ENCODE peak calls at places on chromosomes 3 and 15, in ten cellular contexts. One of them, this sample, is unnamed.

GRCh38 chr3:52934626-52935530 is 37.5 kb upstream of the STIMATE start:
- DNase-seq in fibroblast of the conjunctiva: peak
- DNase-seq in germinal center: peak
- DNase-seq in midbrain: peak
- DNase-seq in A549: peak
- DNase-seq in lower lobe of right lung: no peak
- DNase-seq in adrenal gland: peak
- DNase-seq in activated naive CD4-positive, alpha-beta T cell treated with anti-CD3 and anti-CD28 coated beads for 36 hours: peak
- DNase-seq in neural crest cell: peak
- DNase-seq in brain microvascular endothelial cell: peak
- DNase-seq in this sample: peak

GRCh38 chr3:129005526-129006303 is 4.6 kb downstream of the EFCC1 start:
- DNase-seq in brain microvascular endothelial cell: no peak
- DNase-seq in adrenal gland: no peak
- DNase-seq in neural crest cell: no peak
- DNase-seq in A549: no peak
- DNase-seq in activated naive CD4-positive, alpha-beta T cell treated with anti-CD3 and anti-CD28 coated beads for 36 hours: no peak
- DNase-seq in germinal center: no peak
- DNase-seq in midbrain: no peak
- DNase-seq in lower lobe of right lung: peak
- DNase-seq in fibroblast of the conjunctiva: no peak
- DNase-seq in this sample: no peak

GRCh38 chr3:58492385-58492970 is 582 bp downstream of the KCTD6 start:
- DNase-seq in activated naive CD4-positive, alpha-beta T cell treated with anti-CD3 and anti-CD28 coated beads for 36 hours: peak
- DNase-seq in lower lobe of right lung: no peak
- DNase-seq in A549: no peak
- DNase-seq in germinal center: peak
- DNase-seq in midbrain: no peak
- DNase-seq in neural crest cell: no peak
- DNase-seq in brain microvascular endothelial cell: no peak
- DNase-seq in adrenal gland: no peak
- DNase-seq in fibroblast of the conjunctiva: no peak
- DNase-seq in this sample: peak

GRCh38 chr3:69203631-69204314 is 81.4 kb upstream of the LMOD3 start:
- DNase-seq in germinal center: no peak
- DNase-seq in A549: no peak
- DNase-seq in neural crest cell: no peak
- DNase-seq in brain microvascular endothelial cell: no peak
- DNase-seq in activated naive CD4-positive, alpha-beta T cell treated with anti-CD3 and anti-CD28 coated beads for 36 hours: no peak
- DNase-seq in midbrain: peak
- DNase-seq in adrenal gland: no peak
- DNase-seq in lower lobe of right lung: no peak
- DNase-seq in fibroblast of the conjunctiva: no peak
- DNase-seq in this sample: no peak

GRCh38 chr3:122927726-122928125 is 99.8 kb downstream of the SEMA5B start:
- DNase-seq in A549: no peak
- DNase-seq in adrenal gland: no peak
- DNase-seq in fibroblast of the conjunctiva: no peak
- DNase-seq in activated naive CD4-positive, alpha-beta T cell treated with anti-CD3 and anti-CD28 coated beads for 36 hours: no peak
- DNase-seq in brain microvascular endothelial cell: no peak
- DNase-seq in midbrain: no peak
- DNase-seq in neural crest cell: no peak
- DNase-seq in lower lobe of right lung: no peak
- DNase-seq in germinal center: no peak
- DNase-seq in this sample: no peak

GRCh38 chr3:136366289-136366688 is 116.1 kb downstream of the PCCB start:
- DNase-seq in neural crest cell: no peak
- DNase-seq in lower lobe of right lung: no peak
- DNase-seq in brain microvascular endothelial cell: no peak
- DNase-seq in midbrain: no peak
- DNase-seq in germinal center: no peak
- DNase-seq in activated naive CD4-positive, alpha-beta T cell treated with anti-CD3 and anti-CD28 coated beads for 36 hours: no peak
- DNase-seq in adrenal gland: no peak
- DNase-seq in A549: no peak
- DNase-seq in fibroblast of the conjunctiva: no peak
- DNase-seq in this sample: no peak

GRCh38 chr15:42507514-42507913 is 12.1 kb downstream of the SNAP23 start:
- DNase-seq in A549: no peak
- DNase-seq in fibroblast of the conjunctiva: no peak
- DNase-seq in germinal center: no peak
- DNase-seq in brain microvascular endothelial cell: no peak
- DNase-seq in adrenal gland: no peak
- DNase-seq in neural crest cell: no peak
- DNase-seq in lower lobe of right lung: no peak
- DNase-seq in midbrain: no peak
- DNase-seq in activated naive CD4-positive, alpha-beta T cell treated with anti-CD3 and anti-CD28 coated beads for 36 hours: no peak
- DNase-seq in this sample: no peak

GRCh38 chr15:78360426-78360825 is 20.3 kb downstream of the CRABP1 start:
- DNase-seq in lower lobe of right lung: no peak
- DNase-seq in activated naive CD4-positive, alpha-beta T cell treated with anti-CD3 and anti-CD28 coated beads for 36 hours: no peak
- DNase-seq in midbrain: no peak
- DNase-seq in adrenal gland: no peak
- DNase-seq in germinal center: no peak
- DNase-seq in fibroblast of the conjunctiva: peak
- DNase-seq in brain microvascular endothelial cell: no peak
- DNase-seq in A549: no peak
- DNase-seq in neural crest cell: no peak
- DNase-seq in this sample: peak

GRCh38 chr15:39814487-39814886 is 31.8 kb upstream of the FSIP1 start:
- DNase-seq in lower lobe of right lung: no peak
- DNase-seq in neural crest cell: no peak
- DNase-seq in midbrain: no peak
- DNase-seq in germinal center: no peak
- DNase-seq in adrenal gland: no peak
- DNase-seq in brain microvascular endothelial cell: no peak
- DNase-seq in A549: no peak
- DNase-seq in activated naive CD4-positive, alpha-beta T cell treated with anti-CD3 and anti-CD28 coated beads for 36 hours: no peak
- DNase-seq in fibroblast of the conjunctiva: no peak
- DNase-seq in this sample: no peak

GRCh38 chr3:11159421-11159904 is 5.2 kb downstream of the HRH1 start:
- DNase-seq in A549: no peak
- DNase-seq in activated naive CD4-positive, alpha-beta T cell treated with anti-CD3 and anti-CD28 coated beads for 36 hours: no peak
- DNase-seq in fibroblast of the conjunctiva: peak
- DNase-seq in brain microvascular endothelial cell: peak
- DNase-seq in neural crest cell: no peak
- DNase-seq in lower lobe of right lung: no peak
- DNase-seq in adrenal gland: peak
- DNase-seq in germinal center: no peak
- DNase-seq in midbrain: no peak
- DNase-seq in this sample: no peak

GRCh38 chr15:38886315-38887163 is 321.9 kb upstream of the RASGRP1 start:
- DNase-seq in adrenal gland: no peak
- DNase-seq in brain microvascular endothelial cell: peak
- DNase-seq in fibroblast of the conjunctiva: peak
- DNase-seq in lower lobe of right lung: no peak
- DNase-seq in A549: peak
- DNase-seq in neural crest cell: no peak
- DNase-seq in activated naive CD4-positive, alpha-beta T cell treated with anti-CD3 and anti-CD28 coated beads for 36 hours: no peak
- DNase-seq in germinal center: no peak
- DNase-seq in midbrain: no peak
- DNase-seq in this sample: no peak

GRCh38 chr3:178170698-178171535 is 365.3 kb upstream of the KCNMB2 start:
- DNase-seq in midbrain: no peak
- DNase-seq in lower lobe of right lung: no peak
- DNase-seq in A549: peak
- DNase-seq in brain microvascular endothelial cell: peak
- DNase-seq in germinal center: no peak
- DNase-seq in neural crest cell: no peak
- DNase-seq in adrenal gland: no peak
- DNase-seq in activated naive CD4-positive, alpha-beta T cell treated with anti-CD3 and anti-CD28 coated beads for 36 hours: no peak
- DNase-seq in fibroblast of the conjunctiva: peak
- DNase-seq in this sample: peak

GRCh38 chr3:127694467-127695215 is 21.9 kb downstream of the ABTB1 start:
- DNase-seq in neural crest cell: no peak
- DNase-seq in brain microvascular endothelial cell: no peak
- DNase-seq in activated naive CD4-positive, alpha-beta T cell treated with anti-CD3 and anti-CD28 coated beads for 36 hours: peak
- DNase-seq in A549: peak
- DNase-seq in adrenal gland: peak
- DNase-seq in midbrain: peak
- DNase-seq in lower lobe of right lung: peak
- DNase-seq in germinal center: peak
- DNase-seq in fibroblast of the conjunctiva: no peak
- DNase-seq in this sample: peak

GRCh38 chr3:28576590-28577220 is 228.1 kb upstream of the AZI2 start:
- DNase-seq in activated naive CD4-positive, alpha-beta T cell treated with anti-CD3 and anti-CD28 coated beads for 36 hours: no peak
- DNase-seq in brain microvascular endothelial cell: no peak
- DNase-seq in adrenal gland: no peak
- DNase-seq in germinal center: no peak
- DNase-seq in fibroblast of the conjunctiva: no peak
- DNase-seq in lower lobe of right lung: no peak
- DNase-seq in neural crest cell: peak
- DNase-seq in midbrain: peak
- DNase-seq in A549: no peak
- DNase-seq in this sample: peak

GRCh38 chr3:113143353-113143752 is 68.0 kb upstream of the BOC start:
- DNase-seq in A549: no peak
- DNase-seq in neural crest cell: no peak
- DNase-seq in germinal center: no peak
- DNase-seq in fibroblast of the conjunctiva: no peak
- DNase-seq in brain microvascular endothelial cell: no peak
- DNase-seq in adrenal gland: no peak
- DNase-seq in lower lobe of right lung: no peak
- DNase-seq in activated naive CD4-positive, alpha-beta T cell treated with anti-CD3 and anti-CD28 coated beads for 36 hours: no peak
- DNase-seq in midbrain: no peak
- DNase-seq in this sample: no peak

GRCh38 chr3:194279701-194280360 is 71.3 kb downstream of the CPN2 start:
- DNase-seq in brain microvascular endothelial cell: no peak
- DNase-seq in A549: no peak
- DNase-seq in midbrain: no peak
- DNase-seq in germinal center: no peak
- DNase-seq in lower lobe of right lung: peak
- DNase-seq in adrenal gland: no peak
- DNase-seq in fibroblast of the conjunctiva: no peak
- DNase-seq in activated naive CD4-positive, alpha-beta T cell treated with anti-CD3 and anti-CD28 coated beads for 36 hours: no peak
- DNase-seq in neural crest cell: no peak
- DNase-seq in this sample: no peak

This sample was measured in NCI-H524.